ENCODE peak calls at places on chromosome 12, in eight cellular contexts. One of them, this sample, is unnamed.

GRCh38 chr12:27331299-27331926 is 1.2 kb upstream of the BMAL2 start:
- DNase-seq in GM04504: peak
- DNase-seq in osteocyte: no peak
- DNase-seq in DMS79: no peak
- DNase-seq in NCI-H460: peak
- DNase-seq in NCI-H1048: no peak
- DNase-seq in caudate nucleus: no peak
- DNase-seq in mucosa of gallbladder: no peak
- DNase-seq in this sample: no peak

GRCh38 chr12:91687052-91688017 is 458.3 kb downstream of the BTG1 start:
- DNase-seq in GM04504: no peak
- DNase-seq in osteocyte: no peak
- DNase-seq in DMS79: no peak
- DNase-seq in NCI-H460: no peak
- DNase-seq in NCI-H1048: no peak
- DNase-seq in caudate nucleus: no peak
- DNase-seq in mucosa of gallbladder: no peak
- DNase-seq in this sample: no peak

GRCh38 chr12:31215521-31216232 is 110.3 kb downstream of the SINHCAF start:
- DNase-seq in GM04504: no peak
- DNase-seq in osteocyte: no peak
- DNase-seq in DMS79: peak
- DNase-seq in NCI-H460: no peak
- DNase-seq in NCI-H1048: no peak
- DNase-seq in caudate nucleus: no peak
- DNase-seq in mucosa of gallbladder: no peak
- DNase-seq in this sample: no peak

GRCh38 chr12:3218150-3218845 is 141.1 kb downstream of the TSPAN9 start:
- DNase-seq in GM04504: peak
- DNase-seq in osteocyte: no peak
- DNase-seq in DMS79: peak
- DNase-seq in NCI-H460: no peak
- DNase-seq in NCI-H1048: no peak
- DNase-seq in caudate nucleus: no peak
- DNase-seq in mucosa of gallbladder: peak
- DNase-seq in this sample: no peak

GRCh38 chr12:121858662-121859572 is at the start of gene HPD:
- DNase-seq in GM04504: peak
- DNase-seq in osteocyte: no peak
- DNase-seq in DMS79: no peak
- DNase-seq in NCI-H460: peak
- DNase-seq in NCI-H1048: no peak
- DNase-seq in caudate nucleus: peak
- DNase-seq in mucosa of gallbladder: peak
- DNase-seq in this sample: no peak

GRCh38 chr12:13817131-13817530 is 164.3 kb downstream of the GRIN2B start:
- DNase-seq in GM04504: no peak
- DNase-seq in osteocyte: no peak
- DNase-seq in DMS79: no peak
- DNase-seq in NCI-H460: no peak
- DNase-seq in NCI-H1048: no peak
- DNase-seq in caudate nucleus: no peak
- DNase-seq in mucosa of gallbladder: no peak
- DNase-seq in this sample: no peak

GRCh38 chr12:127819066-127819465 is 447.9 kb upstream of the TMEM132C start:
- DNase-seq in GM04504: no peak
- DNase-seq in osteocyte: no peak
- DNase-seq in DMS79: no peak
- DNase-seq in NCI-H460: peak
- DNase-seq in NCI-H1048: no peak
- DNase-seq in caudate nucleus: no peak
- DNase-seq in mucosa of gallbladder: no peak
- DNase-seq in this sample: no peak

GRCh38 chr12:46134205-46134811 is 134.5 kb downstream of the SLC38A1 start:
- DNase-seq in GM04504: no peak
- DNase-seq in osteocyte: no peak
- DNase-seq in DMS79: no peak
- DNase-seq in NCI-H460: no peak
- DNase-seq in NCI-H1048: no peak
- DNase-seq in caudate nucleus: no peak
- DNase-seq in mucosa of gallbladder: no peak
- DNase-seq in this sample: no peak

GRCh38 chr12:43789941-43790340 is 16.2 kb downstream of the TWF1 start:
- DNase-seq in GM04504: no peak
- DNase-seq in osteocyte: no peak
- DNase-seq in DMS79: no peak
- DNase-seq in NCI-H460: no peak
- DNase-seq in NCI-H1048: no peak
- DNase-seq in caudate nucleus: no peak
- DNase-seq in mucosa of gallbladder: no peak
- DNase-seq in this sample: no peak

GRCh38 chr12:48216785-48217184 is 13.7 kb upstream of the OR10AD1 start:
- DNase-seq in GM04504: no peak
- DNase-seq in osteocyte: no peak
- DNase-seq in DMS79: no peak
- DNase-seq in NCI-H460: no peak
- DNase-seq in NCI-H1048: no peak
- DNase-seq in caudate nucleus: no peak
- DNase-seq in mucosa of gallbladder: no peak
- DNase-seq in this sample: no peak

GRCh38 chr12:123063535-123063934 is 83.1 kb downstream of the ARL6IP4 start:
- DNase-seq in GM04504: no peak
- DNase-seq in osteocyte: no peak
- DNase-seq in DMS79: no peak
- DNase-seq in NCI-H460: no peak
- DNase-seq in NCI-H1048: no peak
- DNase-seq in caudate nucleus: no peak
- DNase-seq in mucosa of gallbladder: no peak
- DNase-seq in this sample: no peak

GRCh38 chr12:12582895-12583303 is 20.2 kb upstream of the DUSP16 start:
- DNase-seq in GM04504: peak
- DNase-seq in osteocyte: no peak
- DNase-seq in DMS79: no peak
- DNase-seq in NCI-H460: no peak
- DNase-seq in NCI-H1048: no peak
- DNase-seq in caudate nucleus: no peak
- DNase-seq in mucosa of gallbladder: no peak
- DNase-seq in this sample: no peak

GRCh38 chr12:101459642-101460346 is 15.3 kb upstream of the SPIC start:
- DNase-seq in GM04504: peak
- DNase-seq in osteocyte: no peak
- DNase-seq in DMS79: no peak
- DNase-seq in NCI-H460: peak
- DNase-seq in NCI-H1048: no peak
- DNase-seq in caudate nucleus: no peak
- DNase-seq in mucosa of gallbladder: peak
- DNase-seq in this sample: no peak

GRCh38 chr12:91577586-91578539 is 395.2 kb upstream of the DCN start:
- DNase-seq in GM04504: peak
- DNase-seq in osteocyte: no peak
- DNase-seq in DMS79: no peak
- DNase-seq in NCI-H460: peak
- DNase-seq in NCI-H1048: peak
- DNase-seq in caudate nucleus: no peak
- DNase-seq in mucosa of gallbladder: no peak
- DNase-seq in this sample: no peak

GRCh38 chr12:116319851-116320621 is 42.5 kb upstream of the MED13L start:
- DNase-seq in GM04504: peak
- DNase-seq in osteocyte: no peak
- DNase-seq in DMS79: no peak
- DNase-seq in NCI-H460: no peak
- DNase-seq in NCI-H1048: no peak
- DNase-seq in caudate nucleus: no peak
- DNase-seq in mucosa of gallbladder: peak
- DNase-seq in this sample: no peak

GRCh38 chr12:132807295-132808222 is 21.1 kb downstream of the GOLGA3 start:
- DNase-seq in GM04504: no peak
- DNase-seq in osteocyte: no peak
- DNase-seq in DMS79: no peak
- DNase-seq in NCI-H460: no peak
- DNase-seq in NCI-H1048: no peak
- DNase-seq in caudate nucleus: no peak
- DNase-seq in mucosa of gallbladder: no peak
- DNase-seq in this sample: no peak

GRCh38 chr12:24020391-24021163 is 71.1 kb upstream of the SOX5 start:
- DNase-seq in GM04504: no peak
- DNase-seq in osteocyte: no peak
- DNase-seq in DMS79: no peak
- DNase-seq in NCI-H460: no peak
- DNase-seq in NCI-H1048: no peak
- DNase-seq in caudate nucleus: no peak
- DNase-seq in mucosa of gallbladder: no peak
- DNase-seq in this sample: no peak

GRCh38 chr12:93407283-93407962 is 29.7 kb downstream of the NUDT4 start:
- DNase-seq in GM04504: no peak
- DNase-seq in osteocyte: no peak
- DNase-seq in DMS79: no peak
- DNase-seq in NCI-H460: no peak
- DNase-seq in NCI-H1048: no peak
- DNase-seq in caudate nucleus: no peak
- DNase-seq in mucosa of gallbladder: no peak
- DNase-seq in this sample: no peak

GRCh38 chr12:69934011-69934410 is 109.0 kb downstream of the MYRFL start:
- DNase-seq in GM04504: no peak
- DNase-seq in osteocyte: no peak
- DNase-seq in DMS79: no peak
- DNase-seq in NCI-H460: no peak
- DNase-seq in NCI-H1048: no peak
- DNase-seq in caudate nucleus: no peak
- DNase-seq in mucosa of gallbladder: no peak
- DNase-seq in this sample: no peak

GRCh38 chr12:81644503-81644902 is 114.6 kb downstream of the PPFIA2 start:
- DNase-seq in GM04504: no peak
- DNase-seq in osteocyte: no peak
- DNase-seq in DMS79: peak
- DNase-seq in NCI-H460: peak
- DNase-seq in NCI-H1048: peak
- DNase-seq in caudate nucleus: no peak
- DNase-seq in mucosa of gallbladder: no peak
- DNase-seq in this sample: no peak

GRCh38 chr12:7433276-7433822 is 10.6 kb downstream of the CD163L1 start:
- DNase-seq in GM04504: peak
- DNase-seq in osteocyte: no peak
- DNase-seq in DMS79: no peak
- DNase-seq in NCI-H460: peak
- DNase-seq in NCI-H1048: no peak
- DNase-seq in caudate nucleus: no peak
- DNase-seq in mucosa of gallbladder: no peak
- DNase-seq in this sample: no peak

GRCh38 chr12:84877340-84877739 is 35.3 kb downstream of the SLC6A15 start:
- DNase-seq in GM04504: no peak
- DNase-seq in osteocyte: no peak
- DNase-seq in DMS79: no peak
- DNase-seq in NCI-H460: no peak
- DNase-seq in NCI-H1048: no peak
- DNase-seq in caudate nucleus: no peak
- DNase-seq in mucosa of gallbladder: no peak
- DNase-seq in this sample: no peak

GRCh38 chr12:111840831-111841230 is 1.2 kb upstream of the MAPKAPK5 start:
- DNase-seq in GM04504: no peak
- DNase-seq in osteocyte: no peak
- DNase-seq in DMS79: no peak
- DNase-seq in NCI-H460: no peak
- DNase-seq in NCI-H1048: no peak
- DNase-seq in caudate nucleus: no peak
- DNase-seq in mucosa of gallbladder: no peak
- DNase-seq in this sample: no peak

GRCh38 chr12:123149828-123150272 is 1.0 kb downstream of the PITPNM2 start:
- DNase-seq in GM04504: no peak
- DNase-seq in osteocyte: no peak
- DNase-seq in DMS79: no peak
- DNase-seq in NCI-H460: no peak
- DNase-seq in NCI-H1048: no peak
- DNase-seq in caudate nucleus: no peak
- DNase-seq in mucosa of gallbladder: no peak
- DNase-seq in this sample: no peak

GRCh38 chr12:92827836-92828431 is 101.2 kb downstream of the EEA1 start:
- DNase-seq in GM04504: peak
- DNase-seq in osteocyte: no peak
- DNase-seq in DMS79: no peak
- DNase-seq in NCI-H460: peak
- DNase-seq in NCI-H1048: peak
- DNase-seq in caudate nucleus: no peak
- DNase-seq in mucosa of gallbladder: no peak
- DNase-seq in this sample: no peak

GRCh38 chr12:24177889-24178288 is 228.4 kb upstream of the SOX5 start:
- DNase-seq in GM04504: no peak
- DNase-seq in osteocyte: no peak
- DNase-seq in DMS79: no peak
- DNase-seq in NCI-H460: no peak
- DNase-seq in NCI-H1048: no peak
- DNase-seq in caudate nucleus: no peak
- DNase-seq in mucosa of gallbladder: no peak
- DNase-seq in this sample: no peak

GRCh38 chr12:77152623-77153193 is 87.3 kb upstream of the E2F7 start:
- DNase-seq in GM04504: peak
- DNase-seq in osteocyte: no peak
- DNase-seq in DMS79: no peak
- DNase-seq in NCI-H460: peak
- DNase-seq in NCI-H1048: no peak
- DNase-seq in caudate nucleus: no peak
- DNase-seq in mucosa of gallbladder: no peak
- DNase-seq in this sample: no peak

GRCh38 chr12:8948711-8949524 is 527 bp downstream of the M6PR start:
- DNase-seq in GM04504: peak
- DNase-seq in osteocyte: no peak
- DNase-seq in DMS79: peak
- DNase-seq in NCI-H460: no peak
- DNase-seq in NCI-H1048: no peak
- DNase-seq in caudate nucleus: no peak
- DNase-seq in mucosa of gallbladder: no peak
- DNase-seq in this sample: no peak

GRCh38 chr12:45566257-45566656 is 163.2 kb upstream of the ARID2 start:
- DNase-seq in GM04504: no peak
- DNase-seq in osteocyte: no peak
- DNase-seq in DMS79: no peak
- DNase-seq in NCI-H460: no peak
- DNase-seq in NCI-H1048: no peak
- DNase-seq in caudate nucleus: no peak
- DNase-seq in mucosa of gallbladder: no peak
- DNase-seq in this sample: no peak

This sample was measured in type B pancreatic cell.